ENCODE peak calls at places on chromosomes 12 and 14, in seven cellular contexts. V, Q, P, C, S, J and D are unnamed samples.

GRCh38 chr12:46371718-46372130 is 849 bp downstream of the SLC38A2 start:
- DNase-seq in V (no peak), Q (peak), P (peak), C (no peak), S (peak), J (peak), D (peak)

GRCh38 chr14:67420102-67420739 is 8.3 kb upstream of the PLEK2 start:
- DNase-seq in V (peak), Q (no peak), P (no peak), C (no peak), S (no peak), J (peak), D (no peak)

GRCh38 chr12:80551897-80552296 is 107.9 kb downstream of the PTPRQ start:
- DNase-seq in V (no peak), Q (peak), P (peak), C (peak), S (peak), J (no peak), D (peak)

GRCh38 chr12:79300199-79300568 is 390.6 kb downstream of the PAWR start:
- DNase-seq in V (no peak), Q (peak), P (no peak), C (peak), S (no peak), J (no peak), D (peak)

GRCh38 chr12:100753837-100754236 is 40.7 kb upstream of the ANO4 start:
- DNase-seq in V (no peak), Q (no peak), P (no peak), C (no peak), S (peak), J (no peak), D (no peak)

GRCh38 chr12:81092053-81092452 is 14.2 kb downstream of the ACSS3 start:
- DNase-seq in V (no peak), Q (no peak), P (no peak), C (no peak), S (no peak), J (no peak), D (no peak)

GRCh38 chr14:23301969-23302289 is 730 bp downstream of the PPP1R3E start:
- DNase-seq in V (peak), Q (no peak), P (no peak), C (no peak), S (no peak), J (no peak), D (no peak)

GRCh38 chr12:88381456-88381855 is 198.8 kb downstream of the KITLG start:
- DNase-seq in V (no peak), Q (no peak), P (no peak), C (no peak), S (no peak), J (no peak), D (no peak)

GRCh38 chr14:90336401-90336800 is 4.7 kb upstream of the NRDE2 start:
- DNase-seq in V (no peak), Q (no peak), P (no peak), C (no peak), S (no peak), J (no peak), D (no peak)

GRCh38 chr14:23185046-23185445 is 1.6 kb upstream of the SLC7A8 start:
- DNase-seq in V (no peak), Q (peak), P (no peak), C (peak), S (peak), J (no peak), D (peak)

GRCh38 chr14:58428011-58428807 is 690 bp downstream of the KIAA0586 start:
- DNase-seq in V (peak), Q (peak), P (no peak), C (peak), S (peak), J (no peak), D (peak)

GRCh38 chr14:85214471-85214870 is 315.5 kb upstream of the FLRT2 start:
- DNase-seq in V (no peak), Q (no peak), P (no peak), C (peak), S (peak), J (no peak), D (peak)

GRCh38 chr12:73110816-73111215 is 838.6 kb downstream of the TRHDE start:
- DNase-seq in V (no peak), Q (no peak), P (no peak), C (no peak), S (no peak), J (no peak), D (no peak)

GRCh38 chr12:99553461-99553860 is 94.1 kb upstream of the GARIN6 start:
- DNase-seq in V (no peak), Q (peak), P (no peak), C (no peak), S (no peak), J (no peak), D (no peak)

GRCh38 chr12:15522574-15523187 is 200.4 kb downstream of the PTPRO start:
- DNase-seq in V (no peak), Q (peak), P (peak), C (peak), S (peak), J (no peak), D (peak)

GRCh38 chr14:36580856-36581831 is 1.3 kb downstream of the NKX2-8 start:
- DNase-seq in V (no peak), Q (peak), P (peak), C (peak), S (no peak), J (peak), D (peak)

GRCh38 chr14:88829188-88829587 is 4.7 kb downstream of the TTC8 start:
- DNase-seq in V (no peak), Q (peak), P (no peak), C (no peak), S (no peak), J (no peak), D (no peak)

GRCh38 chr12:65879878-65880277 is 55.6 kb downstream of the HMGA2 start:
- DNase-seq in V (no peak), Q (peak), P (no peak), C (peak), S (peak), J (no peak), D (peak)

GRCh38 chr12:59596232-59597143 is 659 bp downstream of the SLC16A7 start:
- DNase-seq in V (peak), Q (peak), P (peak), C (peak), S (no peak), J (peak), D (peak)

GRCh38 chr14:99229654-99230215 is 42.3 kb downstream of the BCL11B start:
- DNase-seq in V (peak), Q (no peak), P (no peak), C (no peak), S (no peak), J (no peak), D (no peak)

GRCh38 chr14:39367387-39367751 is 64.9 kb downstream of the FBXO33 start:
- DNase-seq in V (no peak), Q (no peak), P (no peak), C (no peak), S (no peak), J (no peak), D (no peak)

GRCh38 chr14:105348169-105348944 is 33.8 kb downstream of the PACS2 start:
- DNase-seq in V (no peak), Q (no peak), P (no peak), C (no peak), S (no peak), J (no peak), D (no peak)

GRCh38 chr12:121791671-121792496 is 1.6 kb downstream of the RHOF start:
- DNase-seq in V (no peak), Q (no peak), P (no peak), C (no peak), S (peak), J (no peak), D (no peak)

GRCh38 chr12:69885656-69886055 is 60.6 kb downstream of the MYRFL start:
- DNase-seq in V (no peak), Q (no peak), P (no peak), C (no peak), S (no peak), J (no peak), D (no peak)

GRCh38 chr12:49626169-49626835 is 2.9 kb downstream of the PRPF40B start:
- DNase-seq in V (peak), Q (no peak), P (no peak), C (peak), S (no peak), J (no peak), D (no peak)

GRCh38 chr14:68374682-68375081 is 418.2 kb downstream of the ZFP36L1 start:
- DNase-seq in V (no peak), Q (no peak), P (no peak), C (no peak), S (no peak), J (no peak), D (no peak)

GRCh38 chr12:69732088-69732487 is 6.6 kb upstream of the RAB3IP start:
- DNase-seq in V (no peak), Q (no peak), P (no peak), C (peak), S (peak), J (no peak), D (no peak)

GRCh38 chr14:104048758-104049496 is 36.6 kb upstream of the ASPG start:
- DNase-seq in V (no peak), Q (peak), P (no peak), C (no peak), S (no peak), J (no peak), D (no peak)

GRCh38 chr12:45725631-45726593 is 3.6 kb upstream of the ARID2 start:
- DNase-seq in V (peak), Q (peak), P (no peak), C (peak), S (peak), J (no peak), D (peak)

GRCh38 chr12:70796989-70797388 is 123.5 kb downstream of the PTPRR start:
- DNase-seq in V (no peak), Q (peak), P (no peak), C (no peak), S (no peak), J (no peak), D (no peak)

GRCh38 chr14:34027130-34027989 is 76.5 kb upstream of the EGLN3 start:
- DNase-seq in V (no peak), Q (no peak), P (no peak), C (no peak), S (no peak), J (no peak), D (no peak)

GRCh38 chr14:36096090-36096489 is 80.4 kb downstream of the PTCSC3 start:
- DNase-seq in V (no peak), Q (no peak), P (no peak), C (no peak), S (no peak), J (no peak), D (peak)

GRCh38 chr14:94548999-94549985 is 11.9 kb upstream of the SERPINA4 start:
- DNase-seq in V (peak), Q (peak), P (peak), C (peak), S (peak), J (peak), D (peak)

GRCh38 chr12:121522962-121523361 is 57.9 kb downstream of the KDM2B start:
- DNase-seq in V (no peak), Q (no peak), P (no peak), C (no peak), S (no peak), J (no peak), D (no peak)

GRCh38 chr12:132445884-132446471 is 44.0 kb upstream of the FBRSL1 start:
- DNase-seq in V (peak), Q (no peak), P (no peak), C (no peak), S (peak), J (peak), D (no peak)

GRCh38 chr14:91108941-91109611 is 4.8 kb upstream of the DGLUCY start:
- DNase-seq in V (peak), Q (no peak), P (peak), C (peak), S (peak), J (peak), D (peak)

GRCh38 chr12:34303091-34303870 is 281.0 kb downstream of the ALG10 start:
- DNase-seq in V (no peak), Q (no peak), P (no peak), C (no peak), S (no peak), J (no peak), D (no peak)

GRCh38 chr14:83975435-83976222 is 1554.3 kb upstream of the FLRT2 start:
- DNase-seq in V (no peak), Q (peak), P (no peak), C (no peak), S (no peak), J (no peak), D (no peak)

GRCh38 chr12:98754095-98754494 is 109.0 kb downstream of the APAF1 start:
- DNase-seq in V (no peak), Q (peak), P (no peak), C (peak), S (peak), J (peak), D (peak)